ENCODE peak calls at places on chromosomes 4 and X, in four cellular contexts. F is sigmoid colon, A is fibroblast of lung, D is stomach. O is an unnamed sample. For H3K27me3, the result is how much of the 10 kb centered on the place peaks cover.

GRCh38 chr4:31366041-31366440 is 645.9 kb downstream of the PCDH7 start:
- DNase-seq in F (no peak), A (peak), D (no peak), O (peak)

GRCh38 chr4:43048570-43048969 is 156.1 kb downstream of the GRXCR1 start:
- DNase-seq in D (no peak), A (no peak), F (no peak), O (no peak)

GRCh38 chr4:8439168-8439567 is 1.4 kb downstream of the ACOX3 start:
- DNase-seq in F (no peak), A (no peak), D (no peak), O (no peak)

GRCh38 chr4:159272341-159273125 is 169.7 kb downstream of the RAPGEF2 start:
- DNase-seq in F (no peak), A (peak), D (no peak), O (no peak)

GRCh38 chr4:153257151-153257620 is 52.9 kb downstream of the TRIM2 start:
- DNase-seq in F (no peak), D (no peak), A (peak), O (peak)

GRCh38 chr4:143381171-143382118 is 44.8 kb downstream of the GAB1 start:
- DNase-seq in D (peak), F (peak), A (peak), O (peak)

GRCh38 chrX:73767017-73767416 is 204.0 kb downstream of the CHIC1 start:
- DNase-seq in F (no peak), D (no peak), A (no peak), O (no peak)

GRCh38 chr4:150078996-150079581 is 844 bp downstream of the DCLK2 start:
- DNase-seq in A (peak), F (peak), D (no peak), O (peak)

GRCh38 chrX:129831486-129831885 is 12.2 kb downstream of the ZDHHC9 start:
- DNase-seq in A (no peak), F (no peak), D (no peak), O (no peak)

GRCh38 chrX:22952011-22952410 is 47.7 kb upstream of the DDX53 start:
- DNase-seq in F (no peak), A (peak), D (no peak), O (peak)

GRCh38 chr4:118849867-118850812 is 14.2 kb upstream of the SEC24D start:
- DNase-seq in A (no peak), D (no peak), F (no peak), O (no peak)

GRCh38 chr4:139017861-139018260 is 2.3 kb downstream of the NOCT start:
- DNase-seq in F (no peak), A (peak), D (no peak), O (no peak)
- H3K4me3 ChIP-seq in F (no peak), A (peak), D (no peak), O (peak)

GRCh38 chr4:113686950-113687718 is 74.4 kb downstream of the CAMK2D start:
- DNase-seq in D (no peak), A (peak), F (no peak), O (peak)

GRCh38 chr4:113689394-113689793 is 72.1 kb downstream of the CAMK2D start:
- DNase-seq in F (no peak), A (no peak), D (no peak), O (no peak)

GRCh38 chr4:113682730-113683129 is 78.8 kb downstream of the CAMK2D start:
- DNase-seq in F (no peak), D (no peak), A (peak), O (no peak)

GRCh38 chr4:113683143-113683542 is 78.4 kb downstream of the CAMK2D start:
- DNase-seq in A (no peak), F (no peak), D (no peak), O (no peak)

DNA sequence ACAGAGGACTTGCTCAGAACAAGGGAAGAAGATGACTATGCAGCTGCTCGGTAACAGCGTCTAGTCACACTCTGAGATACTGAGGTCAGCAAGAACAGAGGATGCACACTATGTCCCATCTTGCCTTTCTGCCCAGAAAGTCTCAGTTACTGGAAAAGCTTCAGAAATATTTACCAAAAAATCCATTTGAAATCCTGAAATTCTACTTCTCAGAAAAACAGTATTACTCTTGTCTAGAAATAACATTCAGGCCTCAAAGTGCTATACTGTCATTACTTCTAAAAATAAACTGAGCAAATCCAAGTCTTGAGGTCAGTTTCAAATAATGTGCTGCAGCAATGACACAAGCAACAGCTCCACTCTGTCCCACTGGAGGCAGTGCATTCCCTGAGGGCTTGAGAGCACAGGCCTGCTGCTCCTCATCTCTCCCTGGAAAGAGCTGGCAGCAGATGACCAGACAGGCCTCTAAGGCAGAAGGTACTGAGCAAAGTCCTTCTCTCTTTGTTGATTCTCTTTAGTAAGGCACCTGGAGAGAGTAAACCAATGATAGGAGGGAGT is 76.9 kb downstream of the CAMK2D start:
- DNase-seq in A (peak), F (peak), D (peak), O (peak)
- H3K27me3 ChIP-seq in A (under half), F (under half), D (under half), O (under half)

DNA sequence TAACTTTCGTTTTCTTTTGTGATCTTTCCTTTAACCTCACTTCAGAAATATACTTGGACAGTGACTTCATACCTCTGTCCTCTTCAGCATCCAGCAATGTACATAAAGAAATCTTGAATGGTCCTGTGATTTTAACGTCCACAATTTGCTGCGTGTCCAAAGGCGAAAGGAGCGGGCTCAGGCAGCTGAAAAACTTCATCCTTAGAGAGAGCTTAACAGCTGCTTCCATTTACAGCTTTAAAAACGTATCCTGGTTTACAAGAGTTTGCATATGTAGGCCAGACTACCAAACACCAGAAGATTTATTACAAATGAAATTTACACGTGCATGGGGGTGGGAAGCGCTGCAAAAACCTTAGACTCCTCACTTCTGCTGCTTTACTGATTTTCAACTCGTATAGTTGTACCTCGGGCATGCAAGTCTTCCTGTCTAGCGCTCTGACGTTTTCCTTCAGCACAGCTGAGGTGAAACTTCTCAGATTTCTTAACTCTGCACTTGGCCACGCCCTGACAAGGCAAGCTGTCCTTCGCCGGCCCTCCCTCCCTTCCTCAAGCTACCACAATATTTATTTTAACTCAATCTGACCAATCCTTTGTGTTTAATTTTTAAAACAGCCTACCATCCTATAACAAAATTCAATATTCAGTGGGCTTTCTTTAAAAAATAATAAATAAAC is 406.4 kb downstream of the FAM47A start:
- DNase-seq in A (no peak), D (no peak), F (peak), O (peak)
- H3K27ac ChIP-seq in A (no peak), D (peak), F (peak), O (no peak)

DNA sequence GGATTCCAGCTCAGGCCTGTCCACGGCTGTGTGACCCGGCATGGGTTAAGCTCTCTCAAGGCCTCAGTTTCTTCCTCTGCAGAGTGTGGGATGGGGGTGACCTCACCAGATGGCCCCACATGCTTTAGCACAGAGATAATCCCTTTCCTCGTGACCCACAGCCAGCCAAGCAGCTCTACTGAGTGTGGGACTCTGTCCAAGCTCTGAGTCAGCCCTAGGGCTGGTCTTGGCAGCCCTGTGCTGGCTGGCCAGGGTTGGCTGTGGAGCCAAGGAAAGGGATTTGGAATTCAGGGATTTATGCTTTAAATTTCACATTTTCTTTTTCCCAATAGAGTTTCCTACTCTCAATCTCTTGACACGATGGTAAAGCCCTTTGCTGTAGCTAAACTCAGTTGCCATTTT is 19.7 kb upstream of the SPON2 start:
- DNase-seq in D (peak), F (peak), A (peak), O (peak)
- H3K4me3 ChIP-seq in D (no peak), F (no peak), A (no peak), O (no peak)

DNA sequence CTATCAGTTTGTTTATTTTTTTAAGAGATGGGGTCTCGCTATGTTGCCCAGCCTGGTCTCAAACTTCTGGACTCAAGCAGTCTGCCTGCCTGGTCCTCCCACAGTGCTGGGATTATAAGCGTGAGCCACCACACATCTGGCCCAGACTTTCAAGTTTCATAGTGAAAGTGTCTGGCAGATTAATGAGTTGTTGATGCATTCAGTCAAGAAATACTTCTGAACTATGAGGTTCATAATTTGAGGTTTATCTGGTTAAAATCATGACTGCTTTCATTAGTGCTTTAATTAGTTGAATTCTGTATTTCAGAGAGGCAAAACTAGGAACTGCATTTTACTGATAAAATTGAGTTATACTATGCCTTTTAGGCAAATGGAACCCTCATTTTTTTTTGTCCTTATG is 638.6 kb downstream of the RPA4 start:
- DNase-seq in A (no peak), F (no peak), D (no peak), O (no peak)
- H3K27me3 ChIP-seq in A (under half), F (under half), D (under half), O (under half)

GRCh38 chr4:2419814-2420213 is 1.1 kb downstream of the CFAP99 start:
- DNase-seq in A (no peak), D (no peak), F (no peak), O (no peak)
- H3K27ac ChIP-seq in A (no peak), D (no peak), F (no peak), O (no peak)

O was measured in brain microvascular endothelial cell.